ENCODE peak calls at places on chromosomes 12 and 14, in nine cellular contexts. U is suprapubic skin, H is sigmoid colon, F is transverse colon, X is HCT116, Z is stomach, I is K562, B is breast epithelium, J is endothelial cell of umbilical vein. T is an unnamed sample. For H3K27me3, the result is how much of the 10 kb centered on the place peaks cover.

GRCh38 chr12:127125607-127126259 is 1141.2 kb upstream of the TMEM132C start:
- DNase-seq in J (no peak), B (no peak), I (peak), Z (no peak), X (peak), U (no peak), F (peak), H (no peak), T (no peak)

GRCh38 chr14:22748691-22749090 is 17.8 kb upstream of the OXA1L start:
- DNase-seq in Z (no peak), F (no peak), U (no peak), J (no peak), B (no peak), H (no peak), I (no peak), X (no peak), T (no peak)

GRCh38 chr12:68012712-68013111 is 23.5 kb downstream of the IFNG-AS1 start:
- DNase-seq in U (no peak), Z (no peak), J (no peak), H (no peak), I (no peak), X (no peak), B (no peak), F (no peak), T (no peak)

GRCh38 chr12:97982684-97983083 is 520.1 kb downstream of the RMST start:
- DNase-seq in F (no peak), X (no peak), J (no peak), B (no peak), Z (no peak), H (no peak), U (no peak), I (no peak), T (peak)

GRCh38 chr12:20602671-20603402 is 92.3 kb upstream of the SLCO1C1 start:
- DNase-seq in J (peak), B (no peak), U (no peak), Z (no peak), H (no peak), X (no peak), I (no peak), F (no peak), T (no peak)

GRCh38 chr12:110058875-110059615 is 10.7 kb upstream of the C12orf76 start:
- DNase-seq in Z (no peak), J (no peak), I (no peak), H (no peak), F (no peak), U (no peak), B (no peak), X (no peak), T (no peak)

GRCh38 chr12:67772276-67773169 is 124.0 kb downstream of the DYRK2 start:
- DNase-seq in H (peak), Z (no peak), F (no peak), X (no peak), U (no peak), I (no peak), B (no peak), J (no peak), T (no peak)

GRCh38 chr14:87955501-87955900 is 37.5 kb downstream of the GALC start:
- DNase-seq in I (no peak), X (no peak), J (no peak), H (no peak), B (no peak), F (no peak), Z (no peak), U (no peak), T (no peak)

GRCh38 chr12:127928615-127929014 is 338.4 kb upstream of the TMEM132C start:
- DNase-seq in Z (no peak), U (no peak), X (no peak), B (no peak), I (no peak), F (no peak), H (no peak), J (no peak), T (no peak)

GRCh38 chr14:94460631-94461416 is 8.2 kb upstream of the SERPINA11 start:
- DNase-seq in H (no peak), B (peak), Z (no peak), F (no peak), U (no peak), I (no peak), X (no peak), J (no peak), T (no peak)

GRCh38 chr14:22189873-22190272 is 399.2 kb downstream of the DAD1 start:
- DNase-seq in I (no peak), J (no peak), Z (no peak), U (no peak), B (no peak), F (no peak), H (no peak), X (no peak), T (no peak)

GRCh38 chr14:95828649-95829265 is 47.9 kb upstream of the TUNAR start:
- DNase-seq in J (no peak), Z (no peak), F (no peak), I (no peak), B (no peak), U (no peak), X (no peak), H (no peak), T (no peak)

GRCh38 chr14:48023881-48024280 is 348.5 kb upstream of the MDGA2 start:
- DNase-seq in B (no peak), X (no peak), Z (no peak), U (no peak), I (no peak), F (no peak), H (no peak), J (no peak), T (no peak)

GRCh38 chr12:66379613-66380012 is 77.3 kb downstream of the HELB start:
- DNase-seq in Z (no peak), X (no peak), B (no peak), U (no peak), F (no peak), H (no peak), I (no peak), J (no peak), T (no peak)

GRCh38 chr14:34580381-34580780 is 40.9 kb upstream of the EAPP start:
- DNase-seq in X (no peak), J (no peak), H (peak), F (no peak), B (no peak), U (peak), I (no peak), Z (peak), T (no peak)

GRCh38 chr12:65364021-65364420 is 85.5 kb downstream of the MSRB3 start:
- DNase-seq in I (no peak), U (no peak), J (no peak), X (no peak), B (no peak), Z (no peak), H (no peak), F (no peak), T (no peak)

GRCh38 chr14:76006253-76006652 is 20.7 kb downstream of the IFT43 start:
- DNase-seq in B (no peak), I (no peak), J (no peak), H (no peak), X (no peak), U (no peak), Z (no peak), F (no peak), T (no peak)

GRCh38 chr12:94099191-94099983 is 49.0 kb upstream of the PLXNC1 start:
- DNase-seq in I (peak), Z (no peak), B (no peak), J (peak), H (no peak), U (no peak), X (no peak), F (no peak), T (no peak)

GRCh38 chr14:77139540-77140342 is 1.9 kb downstream of the ZDHHC22 start:
- DNase-seq in Z (no peak), I (peak), X (peak), H (no peak), J (no peak), F (peak), B (no peak), U (no peak), T (no peak)

GRCh38 chr14:93183596-93184317 is 940 bp downstream of the MOAP1 start:
- DNase-seq in J (no peak), X (no peak), I (no peak), U (no peak), B (no peak), F (peak), H (no peak), Z (no peak), T (peak)

GRCh38 chr12:112023759-112024396 is 10.7 kb downstream of the ERP29 start:
- DNase-seq in X (no peak), H (no peak), J (no peak), I (no peak), U (no peak), B (no peak), F (no peak), Z (no peak), T (no peak)

GRCh38 chr14:100855256-100855930 is 29.5 kb downstream of the MEG3 start:
- DNase-seq in X (no peak), B (no peak), J (no peak), F (no peak), Z (no peak), H (no peak), I (no peak), U (no peak), T (no peak)
- TF ChIP-seq CTCF in X (peak), B (no peak), J (no peak), F (no peak), Z (no peak), H (no peak), I (peak), U (no peak), T (no peak)

GRCh38 chr14:69574266-69574953 is at the start of gene CCDC177:
- DNase-seq in U (no peak), B (peak), J (peak), Z (peak), F (peak), I (peak), X (peak), H (no peak), T (peak)
- TF ChIP-seq POLR2AphosphoS5 in U (no peak), B (no peak), J (no peak), Z (no peak), F (no peak), I (no peak), X (no peak), H (no peak), T (no peak)

GRCh38 chr12:54040648-54041047 is 7.8 kb downstream of the HOXC5 start:
- DNase-seq in J (no peak), I (no peak), F (no peak), H (no peak), X (no peak), U (no peak), Z (no peak), B (no peak), T (no peak)
- H3K27me3 ChIP-seq in J (half or more), I (under half), F (half or more), H (half or more), X (under half), U (under half), Z (half or more), B (under half), T (half or more)

GRCh38 chr14:25308244-25308643 is 258.3 kb upstream of the STXBP6 start:
- DNase-seq in X (no peak), I (no peak), Z (no peak), F (peak), U (no peak), B (no peak), J (no peak), H (no peak), T (peak)
- TF ChIP-seq CTCF in X (no peak), I (no peak), Z (no peak), F (peak), U (no peak), B (no peak), J (no peak), H (no peak), T (no peak)

GRCh38 chr12:88955541-88955940 is 375.3 kb upstream of the KITLG start:
- DNase-seq in B (no peak), J (no peak), F (no peak), U (no peak), H (no peak), X (no peak), I (no peak), Z (no peak), T (no peak)

GRCh38 chr12:88958153-88958552 is 377.9 kb upstream of the KITLG start:
- DNase-seq in B (no peak), H (no peak), X (no peak), J (no peak), F (no peak), U (no peak), Z (no peak), I (no peak), T (no peak)

GRCh38 chr12:88957358-88957757 is 377.1 kb upstream of the KITLG start:
- DNase-seq in F (no peak), X (no peak), J (no peak), B (no peak), U (no peak), H (no peak), Z (no peak), I (no peak), T (no peak)

GRCh38 chr12:88958961-88959360 is 378.7 kb upstream of the KITLG start:
- DNase-seq in U (no peak), J (no peak), X (no peak), Z (no peak), I (no peak), H (no peak), B (no peak), F (no peak), T (no peak)

DNA sequence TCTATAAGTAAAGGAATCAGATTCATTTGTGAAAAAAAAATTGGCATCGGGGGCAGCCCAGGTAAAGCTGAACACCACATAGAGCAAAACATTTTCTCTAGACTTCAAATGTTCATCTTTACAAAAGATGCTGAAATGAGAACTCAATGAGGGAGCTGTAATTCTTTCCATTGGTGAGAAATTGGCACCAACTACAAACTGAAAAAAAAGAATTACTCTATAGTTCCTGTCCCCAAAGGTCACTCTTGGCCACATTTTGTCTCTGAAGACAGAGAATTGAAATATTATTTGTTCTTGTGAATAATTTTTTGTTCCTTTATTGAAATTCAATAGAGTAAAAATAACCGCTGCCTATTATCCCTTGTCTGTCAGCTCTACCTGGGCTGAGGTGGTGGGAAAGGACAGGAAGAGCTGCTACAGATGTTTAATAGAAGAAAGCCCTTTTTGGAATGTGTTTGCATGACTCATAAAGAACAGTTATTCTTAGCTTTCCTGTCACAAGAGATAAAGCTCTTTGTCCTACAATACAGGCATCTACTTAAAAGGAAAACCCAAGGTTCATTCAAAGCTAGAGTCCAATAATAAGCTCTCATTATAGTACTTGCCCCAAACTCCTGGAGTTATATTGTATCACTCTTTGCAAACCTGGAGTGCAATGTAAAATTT is 380.1 kb upstream of the KITLG start:
- DNase-seq in B (no peak), F (no peak), X (peak), H (no peak), Z (no peak), J (peak), U (no peak), I (no peak), T (no peak)
- TF ChIP-seq POLR2AphosphoS5 in B (no peak), F (no peak), X (peak), H (peak), Z (no peak), J (peak), U (no peak), I (no peak), T (no peak)

DNA sequence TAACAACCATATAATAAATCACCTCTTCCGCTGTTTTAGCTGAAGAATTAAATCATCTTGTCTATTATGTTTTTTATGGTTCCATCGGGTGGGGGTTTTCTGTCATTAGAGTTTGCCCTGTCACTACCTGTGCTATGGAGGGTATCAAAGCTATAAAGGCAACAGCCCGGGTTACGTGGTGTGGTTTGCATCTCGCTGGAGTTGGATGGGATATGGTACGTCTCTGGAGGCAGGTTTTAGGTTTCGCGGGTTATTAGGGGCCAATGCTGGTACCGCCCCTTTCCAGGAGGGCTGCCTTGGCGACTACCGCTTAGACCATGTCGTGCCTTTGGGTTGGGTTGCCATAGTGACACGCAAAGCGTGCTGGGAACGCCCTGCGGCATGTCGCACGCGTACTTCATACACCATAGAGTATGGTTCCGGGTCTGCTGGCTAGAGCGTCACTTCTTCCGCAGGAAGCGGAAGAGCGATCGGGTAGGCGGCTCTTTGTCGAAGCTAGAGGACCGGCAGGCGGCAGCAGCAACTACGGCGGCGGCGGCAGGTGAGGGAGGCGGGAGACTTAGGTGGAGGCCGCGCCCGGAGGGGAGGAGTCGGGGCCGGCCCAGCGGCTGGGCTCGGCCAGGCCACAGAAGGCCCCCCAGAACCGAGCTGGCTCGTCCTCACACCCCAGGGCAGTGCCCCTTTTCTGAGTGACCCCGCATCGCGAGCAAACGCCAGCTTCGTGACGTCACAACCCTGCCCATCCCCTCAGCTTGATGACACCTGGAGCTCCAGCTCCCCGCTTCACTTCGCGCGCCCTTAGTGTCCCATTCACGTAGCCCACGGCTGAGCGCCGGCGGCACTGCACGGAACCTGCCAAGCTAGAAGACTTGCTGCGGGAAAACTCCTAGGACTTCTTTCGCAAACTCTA is at the start of gene ZC3H10:
- DNase-seq in U (peak), X (peak), J (peak), H (peak), I (peak), F (peak), B (peak), Z (peak), T (peak)
- H3K27me3 ChIP-seq in U (under half), X (under half), J (under half), H (under half), I (under half), F (under half), B (under half), Z (under half), T (under half)

GRCh38 chr12:42143401-42144173 is 1.1 kb downstream of the GXYLT1 start:
- DNase-seq in J (peak), U (no peak), F (no peak), B (no peak), H (no peak), Z (no peak), X (no peak), I (no peak), T (peak)

GRCh38 chr12:42144424-42145196 is at the start of gene GXYLT1:
- DNase-seq in Z (peak), U (peak), X (peak), H (peak), B (peak), I (peak), F (peak), J (peak), T (peak)

GRCh38 chr12:42144174-42144423 is 575 bp downstream of the GXYLT1 start:
- DNase-seq in H (no peak), F (no peak), X (no peak), J (no peak), U (peak), B (no peak), Z (no peak), I (peak), T (peak)

GRCh38 chr12:42145197-42145549 is 499 bp upstream of the GXYLT1 start:
- DNase-seq in H (no peak), F (no peak), Z (no peak), X (no peak), U (no peak), B (no peak), J (no peak), I (peak), T (no peak)

DNA sequence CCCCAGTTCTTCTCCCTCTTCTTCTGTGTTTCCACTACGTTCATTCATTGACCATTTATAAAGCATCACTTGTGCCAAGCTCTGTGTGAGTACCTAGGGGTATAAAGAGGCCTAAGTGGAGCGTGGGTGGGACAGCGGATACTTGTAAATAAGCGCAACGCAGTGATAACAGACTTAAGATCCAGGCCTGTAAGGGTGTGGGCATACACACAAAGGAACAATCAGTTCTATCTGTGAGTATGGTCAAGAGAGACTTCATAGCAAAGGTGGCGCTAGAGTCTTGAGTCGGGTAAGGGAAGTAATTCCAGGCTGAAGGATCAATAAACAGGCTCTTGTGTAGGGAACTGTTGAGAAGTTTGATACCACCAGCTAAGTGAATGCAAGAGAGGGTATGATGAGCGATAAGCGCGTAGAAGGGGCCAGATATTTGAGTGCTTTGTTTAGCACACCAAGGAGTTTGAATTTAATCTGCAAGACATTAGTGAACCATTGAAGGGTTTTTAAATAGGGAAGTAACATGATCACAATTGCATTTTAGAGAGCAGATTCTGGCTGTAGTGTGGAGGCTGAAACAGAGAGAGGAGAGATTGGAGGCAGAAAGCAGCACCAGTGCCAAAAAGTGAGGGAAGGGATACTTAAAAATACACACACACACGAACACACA is 1.0 kb upstream of the GXYLT1 start:
- DNase-seq in U (no peak), Z (no peak), H (no peak), B (no peak), F (peak), I (peak), X (no peak), J (peak), T (no peak)
- TF ChIP-seq CTCF in U (no peak), Z (no peak), H (no peak), B (no peak), F (no peak), I (peak), X (peak), J (no peak), T (no peak)

GRCh38 chr14:31096255-31096654 is 70.1 kb upstream of the STRN3 start:
- DNase-seq in I (no peak), H (no peak), U (no peak), Z (no peak), B (no peak), J (no peak), F (no peak), X (no peak), T (no peak)
- TF ChIP-seq POLR2AphosphoS5 in I (no peak), H (no peak), U (no peak), Z (no peak), B (no peak), J (no peak), F (no peak), X (no peak), T (no peak)

DNA sequence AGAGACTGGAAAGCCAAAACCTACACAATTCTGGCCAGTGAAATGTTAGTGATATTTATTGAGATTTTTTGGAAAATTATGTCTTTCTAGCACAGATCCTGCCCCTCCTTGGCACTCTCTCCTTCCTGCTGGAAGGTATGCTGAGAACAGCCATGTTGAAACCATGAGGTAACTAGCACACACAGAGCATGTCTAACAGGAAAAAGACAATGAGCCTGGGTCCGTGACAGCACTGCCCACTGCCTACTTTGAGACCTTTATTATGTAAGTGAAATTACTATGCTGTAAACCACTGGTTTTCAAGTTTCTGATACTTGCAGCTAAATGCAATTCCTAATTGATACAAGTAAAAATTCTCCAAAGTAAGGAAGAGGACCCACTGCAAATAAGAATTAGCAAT is 81.6 kb upstream of the SINHCAF start:
- DNase-seq in I (no peak), U (no peak), Z (no peak), B (no peak), J (no peak), X (no peak), F (no peak), H (no peak), T (no peak)
- H3K27me3 ChIP-seq in I (under half), U (under half), Z (under half), B (under half), J (under half), X (under half), F (under half), H (under half), T (under half)